ENCODE peak calls at places on chromosomes 11 and 22, in nine cellular contexts. One of them, this sample, is unnamed.

GRCh38 chr11:91209751-91210150 is 986.9 kb upstream of the CHORDC1 start:
- DNase-seq in smooth muscle cell of the brain vasculature: no peak
- DNase-seq in CD4-positive, CD25-positive, alpha-beta regulatory T cell: no peak
- DNase-seq in amniotic stem cell: no peak
- DNase-seq in NCI-H1092 treated with DMSO at 0.1 percent for 48 hours: no peak
- DNase-seq in lower lobe of right lung: no peak
- DNase-seq in fibroblast of lung: no peak
- DNase-seq in NCI-H2081: no peak
- DNase-seq in pancreas: no peak
- DNase-seq in this sample: no peak

GRCh38 chr11:16000065-16000464 is 356.3 kb downstream of the SOX6 start:
- DNase-seq in smooth muscle cell of the brain vasculature: no peak
- DNase-seq in CD4-positive, CD25-positive, alpha-beta regulatory T cell: no peak
- DNase-seq in amniotic stem cell: peak; percentile 25
- DNase-seq in NCI-H1092 treated with DMSO at 0.1 percent for 48 hours: no peak
- DNase-seq in lower lobe of right lung: no peak
- DNase-seq in fibroblast of lung: peak; percentile 76
- DNase-seq in NCI-H2081: no peak
- DNase-seq in pancreas: no peak
- DNase-seq in this sample: no peak

GRCh38 chr11:9710223-9710622 is 46.3 kb downstream of the SWAP70 start:
- DNase-seq in smooth muscle cell of the brain vasculature: no peak
- DNase-seq in CD4-positive, CD25-positive, alpha-beta regulatory T cell: no peak
- DNase-seq in amniotic stem cell: no peak
- DNase-seq in NCI-H1092 treated with DMSO at 0.1 percent for 48 hours: no peak
- DNase-seq in lower lobe of right lung: no peak
- DNase-seq in fibroblast of lung: no peak
- DNase-seq in NCI-H2081: no peak
- DNase-seq in pancreas: no peak
- DNase-seq in this sample: no peak

GRCh38 chr22:25113316-25113721 is 86.3 kb upstream of the CRYBB3 start:
- DNase-seq in smooth muscle cell of the brain vasculature: no peak
- DNase-seq in CD4-positive, CD25-positive, alpha-beta regulatory T cell: no peak
- DNase-seq in amniotic stem cell: no peak
- DNase-seq in NCI-H1092 treated with DMSO at 0.1 percent for 48 hours: no peak
- DNase-seq in lower lobe of right lung: peak; percentile 64
- DNase-seq in fibroblast of lung: no peak
- DNase-seq in NCI-H2081: no peak
- DNase-seq in pancreas: no peak
- DNase-seq in this sample: no peak

GRCh38 chr22:27616033-27616432 is 185.5 kb downstream of the MN1 start:
- DNase-seq in smooth muscle cell of the brain vasculature: no peak
- DNase-seq in CD4-positive, CD25-positive, alpha-beta regulatory T cell: no peak
- DNase-seq in amniotic stem cell: no peak
- DNase-seq in NCI-H1092 treated with DMSO at 0.1 percent for 48 hours: no peak
- DNase-seq in lower lobe of right lung: no peak
- DNase-seq in fibroblast of lung: no peak
- DNase-seq in NCI-H2081: no peak
- DNase-seq in pancreas: no peak
- DNase-seq in this sample: no peak

GRCh38 chr22:19896665-19897355 is 42.1 kb upstream of the GNB1L start:
- DNase-seq in smooth muscle cell of the brain vasculature: no peak
- DNase-seq in CD4-positive, CD25-positive, alpha-beta regulatory T cell: peak; percentile 78
- DNase-seq in amniotic stem cell: no peak
- DNase-seq in NCI-H1092 treated with DMSO at 0.1 percent for 48 hours: no peak
- DNase-seq in lower lobe of right lung: no peak
- DNase-seq in fibroblast of lung: no peak
- DNase-seq in NCI-H2081: no peak
- DNase-seq in pancreas: no peak
- DNase-seq in this sample: peak; percentile 49

GRCh38 chr11:17197431-17197898 is 10.3 kb downstream of the PIK3C2A start:
- DNase-seq in smooth muscle cell of the brain vasculature: no peak
- DNase-seq in CD4-positive, CD25-positive, alpha-beta regulatory T cell: no peak
- DNase-seq in amniotic stem cell: no peak
- DNase-seq in NCI-H1092 treated with DMSO at 0.1 percent for 48 hours: no peak
- DNase-seq in lower lobe of right lung: no peak
- DNase-seq in fibroblast of lung: peak; percentile 23
- DNase-seq in NCI-H2081: no peak
- DNase-seq in pancreas: no peak
- DNase-seq in this sample: no peak

GRCh38 chr11:85725510-85726258 is 39.7 kb upstream of the CCDC89 start:
- DNase-seq in smooth muscle cell of the brain vasculature: peak; percentile 21
- DNase-seq in CD4-positive, CD25-positive, alpha-beta regulatory T cell: no peak
- DNase-seq in amniotic stem cell: peak; percentile 61
- DNase-seq in NCI-H1092 treated with DMSO at 0.1 percent for 48 hours: no peak
- DNase-seq in lower lobe of right lung: no peak
- DNase-seq in fibroblast of lung: peak; percentile 88
- DNase-seq in NCI-H2081: no peak
- DNase-seq in pancreas: no peak
- DNase-seq in this sample: no peak

GRCh38 chr11:106031210-106031845 is 9.3 kb upstream of the MSANTD4 start:
- DNase-seq in smooth muscle cell of the brain vasculature: no peak
- DNase-seq in CD4-positive, CD25-positive, alpha-beta regulatory T cell: no peak
- DNase-seq in amniotic stem cell: no peak
- DNase-seq in NCI-H1092 treated with DMSO at 0.1 percent for 48 hours: no peak
- DNase-seq in lower lobe of right lung: no peak
- DNase-seq in fibroblast of lung: no peak
- DNase-seq in NCI-H2081: no peak
- DNase-seq in pancreas: no peak
- DNase-seq in this sample: no peak

GRCh38 chr11:11075515-11076171 is 217.8 kb upstream of the ZBED5 start:
- DNase-seq in smooth muscle cell of the brain vasculature: no peak
- DNase-seq in CD4-positive, CD25-positive, alpha-beta regulatory T cell: no peak
- DNase-seq in amniotic stem cell: no peak
- DNase-seq in NCI-H1092 treated with DMSO at 0.1 percent for 48 hours: no peak
- DNase-seq in lower lobe of right lung: no peak
- DNase-seq in fibroblast of lung: no peak
- DNase-seq in NCI-H2081: no peak
- DNase-seq in pancreas: no peak
- DNase-seq in this sample: no peak

GRCh38 chr11:88414385-88414861 is 76.9 kb upstream of the CTSC start:
- DNase-seq in smooth muscle cell of the brain vasculature: no peak
- DNase-seq in CD4-positive, CD25-positive, alpha-beta regulatory T cell: peak; percentile 49
- DNase-seq in amniotic stem cell: no peak
- DNase-seq in NCI-H1092 treated with DMSO at 0.1 percent for 48 hours: peak; percentile 58
- DNase-seq in lower lobe of right lung: no peak
- DNase-seq in fibroblast of lung: peak; percentile 78
- DNase-seq in NCI-H2081: peak; percentile 38
- DNase-seq in pancreas: no peak
- DNase-seq in this sample: no peak

GRCh38 chr11:61850687-61851086 is 22.6 kb downstream of the FADS2 start:
- DNase-seq in smooth muscle cell of the brain vasculature: no peak
- DNase-seq in CD4-positive, CD25-positive, alpha-beta regulatory T cell: no peak
- DNase-seq in amniotic stem cell: no peak
- DNase-seq in NCI-H1092 treated with DMSO at 0.1 percent for 48 hours: no peak
- DNase-seq in lower lobe of right lung: no peak
- DNase-seq in fibroblast of lung: no peak
- DNase-seq in NCI-H2081: no peak
- DNase-seq in pancreas: no peak
- DNase-seq in this sample: no peak

GRCh38 chr11:49208006-49208721 is at the start of gene FOLH1:
- DNase-seq in smooth muscle cell of the brain vasculature: no peak
- DNase-seq in CD4-positive, CD25-positive, alpha-beta regulatory T cell: no peak
- DNase-seq in amniotic stem cell: no peak
- DNase-seq in NCI-H1092 treated with DMSO at 0.1 percent for 48 hours: no peak
- DNase-seq in lower lobe of right lung: peak; percentile 51
- DNase-seq in fibroblast of lung: peak; percentile 49
- DNase-seq in NCI-H2081: no peak
- DNase-seq in pancreas: peak; percentile 8
- DNase-seq in this sample: peak; percentile 2

GRCh38 chr22:17302616-17303015 is 66.6 kb upstream of the CECR2 start:
- DNase-seq in smooth muscle cell of the brain vasculature: no peak
- DNase-seq in CD4-positive, CD25-positive, alpha-beta regulatory T cell: no peak
- DNase-seq in amniotic stem cell: no peak
- DNase-seq in NCI-H1092 treated with DMSO at 0.1 percent for 48 hours: no peak
- DNase-seq in lower lobe of right lung: no peak
- DNase-seq in fibroblast of lung: no peak
- DNase-seq in NCI-H2081: no peak
- DNase-seq in pancreas: no peak
- DNase-seq in this sample: no peak

GRCh38 chr22:42621505-42622002 is 6.9 kb upstream of the POLDIP3 start:
- DNase-seq in smooth muscle cell of the brain vasculature: no peak
- DNase-seq in CD4-positive, CD25-positive, alpha-beta regulatory T cell: peak; percentile 48
- DNase-seq in amniotic stem cell: peak; percentile 35
- DNase-seq in NCI-H1092 treated with DMSO at 0.1 percent for 48 hours: peak; percentile 12
- DNase-seq in lower lobe of right lung: peak; percentile 74
- DNase-seq in fibroblast of lung: peak; percentile 70
- DNase-seq in NCI-H2081: peak; percentile 23
- DNase-seq in pancreas: peak; percentile 73
- DNase-seq in this sample: peak; percentile 85

GRCh38 chr11:9470765-9471164 is 10.0 kb downstream of the ZNF143 start:
- DNase-seq in smooth muscle cell of the brain vasculature: no peak
- DNase-seq in CD4-positive, CD25-positive, alpha-beta regulatory T cell: no peak
- DNase-seq in amniotic stem cell: no peak
- DNase-seq in NCI-H1092 treated with DMSO at 0.1 percent for 48 hours: no peak
- DNase-seq in lower lobe of right lung: no peak
- DNase-seq in fibroblast of lung: no peak
- DNase-seq in NCI-H2081: no peak
- DNase-seq in pancreas: no peak
- DNase-seq in this sample: no peak

GRCh38 chr11:32706985-32707736 is 87.3 kb downstream of the CCDC73 start:
- DNase-seq in smooth muscle cell of the brain vasculature: peak; percentile 20
- DNase-seq in CD4-positive, CD25-positive, alpha-beta regulatory T cell: no peak
- DNase-seq in amniotic stem cell: peak; percentile 2
- DNase-seq in NCI-H1092 treated with DMSO at 0.1 percent for 48 hours: no peak
- DNase-seq in lower lobe of right lung: no peak
- DNase-seq in fibroblast of lung: peak; percentile 81
- DNase-seq in NCI-H2081: no peak
- DNase-seq in pancreas: no peak
- DNase-seq in this sample: no peak

GRCh38 chr11:46050065-46050464 is 71.2 kb downstream of the PHF21A start:
- DNase-seq in smooth muscle cell of the brain vasculature: peak; percentile 57
- DNase-seq in CD4-positive, CD25-positive, alpha-beta regulatory T cell: no peak
- DNase-seq in amniotic stem cell: peak; percentile 39
- DNase-seq in NCI-H1092 treated with DMSO at 0.1 percent for 48 hours: no peak
- DNase-seq in lower lobe of right lung: peak; percentile 44
- DNase-seq in fibroblast of lung: peak; percentile 84
- DNase-seq in NCI-H2081: no peak
- DNase-seq in pancreas: peak; percentile 14
- DNase-seq in this sample: no peak

GRCh38 chr11:27514558-27514957 is 8.0 kb upstream of the LIN7C start:
- DNase-seq in smooth muscle cell of the brain vasculature: no peak
- DNase-seq in CD4-positive, CD25-positive, alpha-beta regulatory T cell: no peak
- DNase-seq in amniotic stem cell: no peak
- DNase-seq in NCI-H1092 treated with DMSO at 0.1 percent for 48 hours: no peak
- DNase-seq in lower lobe of right lung: no peak
- DNase-seq in fibroblast of lung: peak; percentile 34
- DNase-seq in NCI-H2081: no peak
- DNase-seq in pancreas: no peak
- DNase-seq in this sample: no peak

GRCh38 chr11:127493330-127493729 is 492.8 kb upstream of the KIRREL3 start:
- DNase-seq in smooth muscle cell of the brain vasculature: no peak
- DNase-seq in CD4-positive, CD25-positive, alpha-beta regulatory T cell: peak; percentile 3
- DNase-seq in amniotic stem cell: no peak
- DNase-seq in NCI-H1092 treated with DMSO at 0.1 percent for 48 hours: peak; percentile 30
- DNase-seq in lower lobe of right lung: no peak
- DNase-seq in fibroblast of lung: peak; percentile 3
- DNase-seq in NCI-H2081: peak; percentile 38
- DNase-seq in pancreas: no peak
- DNase-seq in this sample: no peak

This sample was measured in germinal center.